ENCODE peak calls at places on chromosomes 12 and 14, in five cellular contexts. T is BE2C, A is left ventricle myocardium inferior, C is endothelial cell, X is cardiac muscle cell. P is an unnamed sample.

GRCh38 chr14:68820119-68820518 is 27.3 kb upstream of the ZFP36L1 start:
- DNase-seq in C (no peak), X (no peak), A (no peak), T (no peak), P (peak; percentile 28)

GRCh38 chr12:630656-631632 is 32.3 kb downstream of the NINJ2 start:
- DNase-seq in X (no peak), C (no peak), A (peak; percentile 76), T (no peak), P (peak; percentile 82)

GRCh38 chr14:106841701-106842100 is 1315.3 kb downstream of the TMEM121 start:
- DNase-seq in T (no peak), A (no peak), C (no peak), X (no peak), P (no peak)

GRCh38 chr14:72201645-72202044 is 269.4 kb downstream of the RGS6 start:
- DNase-seq in A (no peak), T (no peak), C (no peak), X (no peak), P (no peak)

GRCh38 chr14:65255029-65255545 is 152.8 kb upstream of the MAX start:
- DNase-seq in C (no peak), T (no peak), X (no peak), A (no peak), P (peak; percentile 17)

GRCh38 chr12:67498981-67499380 is 149.6 kb upstream of the DYRK2 start:
- DNase-seq in X (no peak), A (no peak), T (no peak), C (no peak), P (no peak)

GRCh38 chr12:76375939-76376338 is 27.7 kb upstream of the BBS10 start:
- DNase-seq in A (no peak), T (no peak), X (no peak), C (no peak), P (no peak)

GRCh38 chr12:75848533-75848932 is 183.0 kb downstream of the PHLDA1 start:
- DNase-seq in C (no peak), X (no peak), T (no peak), A (no peak), P (no peak)

GRCh38 chr12:75390899-75391538 is at the start of gene GLIPR1L2:
- DNase-seq in C (peak; percentile 96), T (peak; percentile 97), X (peak; percentile 93), A (peak; percentile 95), P (peak; percentile 93)

GRCh38 chr14:64939817-64940190 is 2.7 kb downstream of the GPX2 start:
- DNase-seq in X (no peak), A (no peak), C (no peak), T (no peak), P (no peak)

GRCh38 chr12:92803921-92804320 is 101.1 kb downstream of the PLEKHG7 start:
- DNase-seq in X (no peak), C (no peak), A (no peak), T (no peak), P (no peak)

GRCh38 chr12:102334765-102335164 is 137.1 kb upstream of the PMCH start:
- DNase-seq in X (no peak), T (no peak), C (no peak), A (no peak), P (no peak)

GRCh38 chr14:50425816-50426215 is 29.1 kb upstream of the CDKL1 start:
- DNase-seq in A (no peak), T (no peak), X (no peak), C (no peak), P (no peak)

GRCh38 chr14:104802120-104802912 is 1.4 kb downstream of the ZBTB42 start:
- DNase-seq in X (no peak), C (no peak), T (peak; percentile 12), A (no peak), P (no peak)

GRCh38 chr12:51048601-51049369 is 658 bp downstream of the LETMD1 start:
- DNase-seq in C (no peak), T (no peak), A (no peak), X (peak; percentile 13), P (no peak)

GRCh38 chr12:101832030-101832429 is 1.3 kb upstream of the GNPTAB start:
- DNase-seq in A (no peak), T (no peak), X (no peak), C (no peak), P (no peak)

GRCh38 chr12:27428466-27428865 is 18.1 kb upstream of the SMCO2 start:
- DNase-seq in A (no peak), X (no peak), C (no peak), T (no peak), P (no peak)

GRCh38 chr12:18552829-18553228 is 185.0 kb downstream of the PLCZ1 start:
- DNase-seq in C (no peak), T (peak; percentile 8), X (no peak), A (no peak), P (no peak)

GRCh38 chr12:110316861-110317260 is 35.8 kb downstream of the ATP2A2 start:
- DNase-seq in C (no peak), A (no peak), T (no peak), X (no peak), P (no peak)

GRCh38 chr12:14950421-14950820 is 11.0 kb downstream of the ARHGDIB start:
- DNase-seq in C (no peak), A (no peak), T (no peak), X (no peak), P (peak; percentile 68)

GRCh38 chr12:23221066-23221465 is 596.1 kb downstream of the ETNK1 start:
- DNase-seq in T (peak; percentile 60), A (no peak), C (peak; percentile 13), X (no peak), P (no peak)

GRCh38 chr14:38221077-38221476 is 13.4 kb downstream of the SSTR1 start:
- DNase-seq in A (no peak), X (no peak), T (no peak), C (no peak), P (no peak)

GRCh38 chr12:1474059-1474537 is 120.3 kb downstream of the FBXL14 start:
- DNase-seq in C (no peak), T (no peak), X (peak; percentile 26), A (no peak), P (peak; percentile 47)

GRCh38 chr12:57224973-57225679 is 4.4 kb upstream of the SHMT2 start:
- DNase-seq in A (peak; percentile 55), X (peak; percentile 59), T (peak; percentile 58), C (peak; percentile 80), P (peak; percentile 76)

GRCh38 chr14:94345344-94346072 is 22.4 kb upstream of the SERPINA6 start:
- DNase-seq in X (no peak), A (no peak), T (no peak), C (no peak), P (no peak)
- TF ChIP-seq CTCF in X (no peak), A (no peak), T (no peak), C (no peak), P (no peak)

GRCh38 chr14:101558739-101559240 is 2.5 kb upstream of the DIO3 start:
- DNase-seq in A (no peak), T (no peak), C (no peak), X (no peak), P (no peak)

GRCh38 chr14:101560534-101561113 is 671 bp upstream of the DIO3 start:
- DNase-seq in T (no peak), A (no peak), C (no peak), X (no peak), P (no peak)

GRCh38 chr14:101561145-101561896 is at the start of gene DIO3:
- DNase-seq in T (peak; percentile 80), A (no peak), C (peak; percentile 65), X (peak; percentile 93), P (no peak)

GRCh38 chr14:101559250-101559623 is 2.1 kb upstream of the DIO3 start:
- DNase-seq in T (no peak), A (no peak), X (no peak), C (no peak), P (no peak)

GRCh38 chr14:101559624-101560533 is 1.4 kb upstream of the DIO3 start:
- DNase-seq in T (no peak), A (peak; percentile 32), X (peak; percentile 59), C (peak; percentile 55), P (no peak)
- TF ChIP-seq CTCF in T (peak; percentile 29), A (peak; percentile 21), X (peak; percentile 32), C (no peak), P (no peak)

GRCh38 chr14:76956253-76957090 is 72.0 kb downstream of the IRF2BPL start:
- DNase-seq in C (peak; percentile 81), X (peak; percentile 96), T (peak; percentile 97), A (peak; percentile 88), P (peak; percentile 96)
- TF ChIP-seq CTCF in C (no peak), X (peak; percentile 2), T (peak; percentile 12), A (peak; percentile 41), P (no peak)

GRCh38 chr14:89720741-89721315 is 233.7 kb downstream of the EFCAB11 start:
- DNase-seq in T (no peak), A (peak; percentile 23), X (no peak), C (no peak), P (peak; percentile 86)
- TF ChIP-seq CTCF in T (no peak), A (no peak), X (no peak), C (no peak), P (no peak)